ENCODE peak calls at places on chromosome 2, in seven cellular contexts. P, I, M, K, W, H and L are unnamed samples.

GRCh38 chr2:197219636-197220035 is 90.9 kb downstream of the ANKRD44 start:
- DNase-seq in P (no peak), I (no peak), M (no peak), K (no peak), W (no peak), H (no peak), L (no peak)

GRCh38 chr2:110724820-110725219 is 7.6 kb upstream of the ACOXL start:
- DNase-seq in P (no peak), I (no peak), M (no peak), K (no peak), W (no peak), H (no peak), L (no peak)

GRCh38 chr2:115165529-115166109 is 723.2 kb downstream of the DPP10 start:
- DNase-seq in P (no peak), I (peak; percentile 12), M (no peak), K (no peak), W (no peak), H (no peak), L (no peak)

GRCh38 chr2:155442088-155442487 is 743.6 kb downstream of the KCNJ3 start:
- DNase-seq in P (no peak), I (no peak), M (no peak), K (no peak), W (no peak), H (no peak), L (no peak)

GRCh38 chr2:15913146-15913545 is 27.2 kb upstream of the MYCN start:
- DNase-seq in P (peak; percentile 16), I (no peak), M (no peak), K (no peak), W (no peak), H (no peak), L (no peak)

GRCh38 chr2:241690202-241690717 is 3.6 kb upstream of the DTYMK start:
- DNase-seq in P (no peak), I (no peak), M (no peak), K (no peak), W (no peak), H (no peak), L (no peak)

GRCh38 chr2:191350826-191351225 is 105.6 kb downstream of the MYO1B start:
- DNase-seq in P (no peak), I (peak; percentile 52), M (no peak), K (no peak), W (no peak), H (no peak), L (no peak)

GRCh38 chr2:130264046-130264445 is 65.8 kb upstream of the TUBA3E start:
- DNase-seq in P (no peak), I (no peak), M (no peak), K (no peak), W (no peak), H (no peak), L (no peak)

GRCh38 chr2:160415991-160416390 is 77.6 kb downstream of the RBMS1 start:
- DNase-seq in P (no peak), I (peak; percentile 86), M (no peak), K (no peak), W (no peak), H (no peak), L (no peak)

GRCh38 chr2:16047701-16048100 is 107.4 kb downstream of the MYCN start:
- DNase-seq in P (no peak), I (no peak), M (no peak), K (no peak), W (no peak), H (no peak), L (no peak)

GRCh38 chr2:203804766-203805484 is 62.6 kb upstream of the CTLA4 start:
- DNase-seq in P (no peak), I (peak; percentile 55), M (no peak), K (no peak), W (no peak), H (no peak), L (no peak)

GRCh38 chr2:106062627-106063026 is 131.5 kb downstream of the UXS1 start:
- DNase-seq in P (no peak), I (no peak), M (no peak), K (no peak), W (no peak), H (peak; percentile 59), L (no peak)

GRCh38 chr2:112958428-112959108 is 19.2 kb upstream of the IL36G start:
- DNase-seq in P (peak; percentile 28), I (peak; percentile 57), M (peak; percentile 36), K (peak; percentile 52), W (no peak), H (no peak), L (peak; percentile 68)

GRCh38 chr2:135074216-135074615 is 22.1 kb downstream of the RAB3GAP1 start:
- DNase-seq in P (no peak), I (no peak), M (no peak), K (no peak), W (no peak), H (no peak), L (no peak)

GRCh38 chr2:15142069-15142689 is 419.0 kb downstream of the NBAS start:
- DNase-seq in P (no peak), I (peak; percentile 8), M (no peak), K (peak; percentile 82), W (no peak), H (no peak), L (peak; percentile 83)

GRCh38 chr2:29113027-29113686 is 2.1 kb upstream of the CLIP4 start:
- DNase-seq in P (peak; percentile 30), I (peak; percentile 76), M (no peak), K (no peak), W (no peak), H (no peak), L (no peak)

GRCh38 chr2:111165084-111165483 is 44.4 kb downstream of the BCL2L11 start:
- DNase-seq in P (no peak), I (no peak), M (no peak), K (no peak), W (no peak), H (no peak), L (no peak)

GRCh38 chr2:15460112-15460620 is 101.0 kb downstream of the NBAS start:
- DNase-seq in P (no peak), I (no peak), M (no peak), K (no peak), W (no peak), H (no peak), L (no peak)

GRCh38 chr2:53353372-53354111 is 414.1 kb upstream of the CHAC2 start:
- DNase-seq in P (peak; percentile 10), I (peak; percentile 15), M (no peak), K (no peak), W (no peak), H (no peak), L (no peak)

GRCh38 chr2:111068435-111069058 is 52.2 kb upstream of the BCL2L11 start:
- DNase-seq in P (no peak), I (no peak), M (no peak), K (no peak), W (no peak), H (no peak), L (no peak)

GRCh38 chr2:198587201-198587600 is 782.8 kb downstream of the PLCL1 start:
- DNase-seq in P (no peak), I (no peak), M (no peak), K (no peak), W (no peak), H (no peak), L (no peak)

GRCh38 chr2:198587726-198588125 is 783.3 kb downstream of the PLCL1 start:
- DNase-seq in P (no peak), I (no peak), M (no peak), K (no peak), W (no peak), H (no peak), L (no peak)
- H3K4me1 ChIP-seq in P (no peaks in the 10 kb centered on the region), I (no peaks in the 10 kb centered on the region), M (no peaks in the 10 kb centered on the region), K (no peaks in the 10 kb centered on the region), W (no peaks in the 10 kb centered on the region), H (no peaks in the 10 kb centered on the region), L (no peaks in the 10 kb centered on the region)

GRCh38 chr2:239109916-239110545 is 262.1 kb downstream of the TWIST2 start:
- DNase-seq in P (peak; percentile 95), I (no peak), M (no peak), K (no peak), W (no peak), H (no peak), L (no peak)

GRCh38 chr2:239107936-239108335 is 260.1 kb downstream of the TWIST2 start:
- DNase-seq in P (no peak), I (no peak), M (no peak), K (no peak), W (no peak), H (no peak), L (no peak)

GRCh38 chr2:239110595-239111048 is 262.7 kb downstream of the TWIST2 start:
- DNase-seq in P (no peak), I (peak; percentile 45), M (no peak), K (no peak), W (no peak), H (peak; percentile 45), L (no peak)

GRCh38 chr2:239108459-239108858 is 260.6 kb downstream of the TWIST2 start:
- DNase-seq in P (no peak), I (no peak), M (no peak), K (no peak), W (no peak), H (no peak), L (no peak)

GRCh38 chr2:239109041-239109915 is 261.4 kb downstream of the TWIST2 start:
- DNase-seq in P (no peak), I (peak; percentile 37), M (no peak), K (no peak), W (no peak), H (no peak), L (no peak)
- H3K36me3 ChIP-seq in P (peaks cover 38% of the 10 kb centered on the region), I (peaks cover 54% of the 10 kb centered on the region), M (peaks cover 58% of the 10 kb centered on the region), K (peaks cover 53% of the 10 kb centered on the region), W (peaks cover 9% of the 10 kb centered on the region), H (no peaks in the 10 kb centered on the region), L (peaks cover 79% of the 10 kb centered on the region)

DNA sequence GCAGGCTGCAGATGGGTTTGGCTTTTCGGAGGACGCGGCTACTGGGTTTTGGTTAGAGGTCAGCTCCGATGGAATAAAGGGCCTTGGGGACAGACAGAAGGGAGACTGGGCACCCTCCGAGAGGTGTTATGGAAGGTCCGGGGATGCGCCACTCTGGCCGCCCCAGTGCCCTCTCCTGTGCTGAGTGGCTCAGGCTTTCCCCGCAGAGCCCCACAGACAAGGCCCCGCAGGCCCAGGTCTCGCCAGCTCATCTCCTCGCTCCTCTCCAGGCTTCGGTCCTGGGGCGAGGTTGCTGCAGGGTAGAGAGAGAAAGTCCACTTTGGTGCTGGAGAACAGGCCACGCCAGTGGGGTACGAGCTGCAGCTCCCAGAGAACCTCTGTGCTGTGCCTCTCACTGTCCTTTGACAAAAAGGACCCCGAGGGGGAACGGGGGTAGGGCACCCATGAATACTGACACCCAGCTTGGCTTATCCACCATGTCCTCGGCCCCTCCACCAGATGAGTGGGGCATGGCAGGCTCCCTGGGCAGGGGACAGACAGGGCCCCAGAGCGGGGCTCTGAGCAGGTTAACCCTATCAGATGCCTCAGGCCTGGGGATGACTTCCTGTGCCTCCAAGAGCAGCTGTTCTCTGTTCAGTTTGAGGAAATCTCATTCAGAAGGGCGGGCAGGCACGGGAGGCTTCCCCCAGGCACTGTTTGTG is 15.9 kb upstream of the CNNM3 start:
- DNase-seq in P (no peak), I (no peak), M (no peak), K (no peak), W (no peak), H (no peak), L (no peak)
- H3K4me1 ChIP-seq in P (no peaks in the 10 kb centered on the region), I (no peaks in the 10 kb centered on the region), M (peaks cover 3% of the 10 kb centered on the region), K (peaks cover 25% of the 10 kb centered on the region), W (peaks cover 3% of the 10 kb centered on the region), H (no peaks in the 10 kb centered on the region), L (peaks cover 20% of the 10 kb centered on the region)

DNA sequence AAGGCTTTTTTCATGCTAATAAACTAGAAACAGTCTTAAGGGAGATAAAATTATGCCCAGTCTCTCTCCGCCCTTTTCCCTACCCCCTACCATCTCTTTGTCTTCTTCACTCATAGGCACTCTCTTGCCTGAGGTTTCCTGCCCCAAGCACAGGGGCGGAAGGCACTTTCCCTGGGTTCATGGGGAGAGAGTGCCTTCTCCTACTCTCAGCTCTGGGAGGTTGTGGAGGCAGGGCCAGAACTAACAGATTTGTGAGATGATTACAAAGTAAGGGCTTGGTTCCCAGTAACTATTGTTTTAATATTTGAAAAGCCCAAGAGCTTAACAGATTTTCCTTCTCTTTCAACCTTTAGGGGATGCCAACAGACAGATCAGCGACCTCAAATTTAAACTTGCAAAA is 26.1 kb upstream of the RBM44 start:
- DNase-seq in P (no peak), I (no peak), M (no peak), K (no peak), W (no peak), H (no peak), L (no peak)
- H3K36me3 ChIP-seq in P (peaks cover 61% of the 10 kb centered on the region), I (peaks cover 19% of the 10 kb centered on the region), M (peaks cover 28% of the 10 kb centered on the region), K (peaks cover 22% of the 10 kb centered on the region), W (peaks cover 22% of the 10 kb centered on the region), H (no peaks in the 10 kb centered on the region), L (peaks cover 73% of the 10 kb centered on the region)